ENCODE peak calls at places on chromosomes 4 and X, in five cellular contexts. H is IMR-90, V is H9, Z is mesendoderm, R is H1. X is an unnamed sample.

GRCh38 chr4:92304636-92305035 is 870 bp downstream of the GRID2 start:
- DNase-seq in H (no peak), V (peak), Z (peak), R (peak), X (peak)

GRCh38 chr4:168881754-168882153 is 128.3 kb downstream of the CBR4 start:
- DNase-seq in H (no peak), V (no peak), Z (no peak), R (no peak), X (no peak)

GRCh38 chr4:159077702-159078495 is 25.0 kb upstream of the RAPGEF2 start:
- DNase-seq in H (peak), V (no peak), Z (no peak), R (no peak), X (no peak)

GRCh38 chr4:147760176-147760575 is 28.3 kb downstream of the ARHGAP10 start:
- DNase-seq in H (no peak), V (no peak), Z (no peak), R (no peak), X (no peak)

GRCh38 chr4:119656986-119657635 is 28.5 kb upstream of the PDE5A start:
- DNase-seq in H (peak), V (no peak), Z (peak), R (no peak), X (no peak)

GRCh38 chr4:115780835-115781234 is 667.4 kb upstream of the NDST4 start:
- DNase-seq in H (no peak), V (no peak), Z (no peak), R (no peak), X (no peak)

GRCh38 chr4:56181140-56181950 is 205.9 kb downstream of the AASDH start:
- DNase-seq in H (no peak), V (no peak), Z (peak), R (no peak), X (no peak)

GRCh38 chr4:40214038-40214437 is 17.2 kb downstream of the RHOH start:
- DNase-seq in H (no peak), V (no peak), Z (no peak), R (no peak), X (no peak)

GRCh38 chrX:70032797-70033196 is 16.9 kb downstream of the AWAT2 start:
- DNase-seq in H (no peak), V (no peak), Z (no peak), R (no peak), X (no peak)

GRCh38 chr4:32985256-32985655 is 2265.1 kb downstream of the PCDH7 start:
- DNase-seq in H (no peak), V (no peak), Z (peak), R (no peak), X (no peak)

GRCh38 chr4:80071643-80072606 is 1.1 kb downstream of the ANTXR2 start:
- DNase-seq in H (peak), V (peak), Z (peak), R (peak), X (peak)

GRCh38 chr4:125316391-125316780 is 1.6 kb downstream of the FAT4 start:
- DNase-seq in H (no peak), V (peak), Z (no peak), R (peak), X (peak)

GRCh38 chr4:130559268-130559667 is 1463.3 kb downstream of the C4orf33 start:
- DNase-seq in H (no peak), V (no peak), Z (no peak), R (no peak), X (no peak)

GRCh38 chr4:141473952-141474351 is 162.4 kb upstream of the IL15 start:
- DNase-seq in H (peak), V (no peak), Z (no peak), R (no peak), X (no peak)

GRCh38 chr4:177190995-177191568 is 118.6 kb upstream of the NEIL3 start:
- DNase-seq in H (peak), V (no peak), Z (peak), R (no peak), X (no peak)

GRCh38 chr4:108337923-108338322 is 169.2 kb upstream of the LEF1 start:
- DNase-seq in H (peak), V (no peak), Z (peak), R (no peak), X (no peak)

GRCh38 chr4:10701702-10702460 is 17.3 kb upstream of the CLNK start:
- DNase-seq in H (peak), V (no peak), Z (peak), R (no peak), X (no peak)

GRCh38 chr4:10703146-10703545 is 18.6 kb upstream of the CLNK start:
- DNase-seq in H (peak), V (no peak), Z (no peak), R (no peak), X (no peak)

GRCh38 chr4:10706236-10706635 is 21.7 kb upstream of the CLNK start:
- DNase-seq in H (peak), V (no peak), Z (no peak), R (no peak), X (no peak)

DNA sequence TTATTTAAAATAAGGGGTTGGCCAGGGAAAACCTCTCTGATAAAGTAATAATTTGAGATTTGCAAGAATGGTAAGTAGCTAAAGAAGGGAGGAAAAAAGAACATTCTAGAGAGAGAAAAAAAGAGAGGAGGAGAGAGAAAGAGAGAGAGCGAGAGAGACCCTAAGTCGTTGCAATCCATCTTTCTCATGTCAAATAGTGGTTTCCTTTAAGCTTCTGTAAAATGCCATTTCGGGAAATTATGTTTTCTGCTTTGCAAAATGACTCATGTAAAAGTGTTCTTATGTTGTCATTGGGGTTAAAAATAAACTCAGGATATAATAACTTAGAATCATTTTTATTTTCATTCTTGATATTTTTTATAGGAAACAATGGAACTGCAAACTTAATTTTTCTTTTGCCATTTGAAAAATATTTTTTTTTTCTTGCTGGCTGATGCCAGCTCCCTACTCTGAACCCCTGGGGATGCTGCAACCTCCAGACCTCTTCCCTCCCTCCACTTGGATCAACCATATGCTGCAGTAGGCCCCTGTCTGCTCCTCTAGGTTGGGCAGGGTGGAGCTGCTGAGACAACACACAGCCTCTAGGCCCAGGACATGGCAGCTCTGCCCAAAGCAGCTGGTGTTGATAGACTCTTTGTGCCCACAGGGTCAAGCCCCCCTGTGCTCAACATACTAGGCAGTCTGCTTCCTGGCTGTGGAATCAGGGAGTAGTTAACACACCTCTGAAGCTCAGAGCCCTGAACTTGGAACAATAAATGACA is 19.7 kb upstream of the CLNK start:
- DNase-seq in H (peak), V (no peak), Z (no peak), R (no peak), X (no peak)
- H3K18ac ChIP-seq in H (no peak), V (no peak), Z (no peak), R (no peak), X (no peak)

GRCh38 chr4:53905281-53905934 is 159.0 kb downstream of the CHIC2 start:
- DNase-seq in H (peak), V (no peak), Z (no peak), R (no peak), X (no peak)

GRCh38 chr4:53908661-53909078 is 155.7 kb downstream of the CHIC2 start:
- DNase-seq in H (peak), V (no peak), Z (peak), R (no peak), X (peak)

GRCh38 chr4:53906786-53907185 is 157.6 kb downstream of the CHIC2 start:
- DNase-seq in H (peak), V (no peak), Z (no peak), R (no peak), X (no peak)

GRCh38 chr4:53907772-53908171 is 156.6 kb downstream of the CHIC2 start:
- DNase-seq in H (no peak), V (no peak), Z (no peak), R (no peak), X (no peak)

GRCh38 chr4:53905935-53906377 is 158.4 kb downstream of the CHIC2 start:
- DNase-seq in H (peak), V (peak), Z (peak), R (no peak), X (peak)
- H3K18ac ChIP-seq in H (peak), V (no peak), Z (no peak), R (no peak), X (no peak)

GRCh38 chr4:185205697-185206342 is 2.0 kb upstream of the CFAP97 start:
- DNase-seq in H (no peak), V (no peak), Z (no peak), R (no peak), X (no peak)

GRCh38 chr4:185202984-185203379 is 818 bp downstream of the CFAP97 start:
- DNase-seq in H (no peak), V (no peak), Z (no peak), R (no peak), X (no peak)

GRCh38 chr4:185204238-185204910 is 574 bp upstream of the CFAP97 start:
- DNase-seq in H (peak), V (no peak), Z (peak), R (no peak), X (no peak)

GRCh38 chr4:185203380-185204237 is at the start of gene CFAP97:
- DNase-seq in H (peak), V (peak), Z (peak), R (peak), X (peak)

DNA sequence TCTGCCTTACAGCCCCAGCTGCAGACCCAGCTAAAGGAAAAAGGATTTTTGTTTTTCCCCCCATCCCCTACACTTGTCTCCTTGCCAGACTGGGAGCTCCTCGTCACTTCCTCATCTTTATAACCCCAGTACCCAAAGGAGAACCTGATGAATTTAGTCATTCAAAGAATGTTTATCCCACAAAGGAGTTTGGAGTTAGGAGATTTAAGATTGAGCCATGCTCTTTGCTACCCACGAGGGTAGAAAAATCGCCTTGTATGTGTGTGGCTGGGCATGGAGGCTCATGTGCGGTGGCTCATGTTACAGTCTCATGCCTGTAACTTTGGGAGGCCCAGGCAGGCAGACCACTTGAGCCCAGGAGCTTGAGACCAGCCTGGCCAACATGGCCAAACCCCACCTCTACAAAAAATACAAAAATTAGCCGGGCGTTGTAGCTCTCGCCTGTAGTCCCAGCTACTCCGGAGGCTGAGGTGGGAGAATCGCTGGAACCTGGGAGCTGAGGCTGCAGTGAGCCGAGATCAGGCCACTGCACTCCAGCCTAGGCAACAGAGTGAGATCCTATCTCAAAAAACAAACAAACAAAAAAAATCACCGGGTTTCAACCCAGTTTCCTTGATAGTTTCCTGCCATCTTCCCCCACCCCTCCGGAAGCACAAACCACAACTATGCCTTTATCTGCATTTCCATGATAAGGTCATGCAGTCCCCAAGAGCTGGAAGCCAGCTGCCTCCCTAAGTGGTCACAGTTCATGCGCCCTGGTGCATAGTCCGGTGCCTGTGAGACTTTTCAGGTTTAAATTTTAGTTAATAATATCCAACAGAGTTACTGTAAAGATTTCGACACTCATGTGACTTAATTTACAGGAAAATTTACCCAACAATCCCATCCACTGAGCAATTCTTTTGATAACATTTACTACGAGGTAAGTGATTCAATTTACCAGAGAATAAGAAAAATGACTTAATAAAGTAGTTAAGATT is 1.5 kb downstream of the CFAP97 start:
- DNase-seq in H (peak), V (peak), Z (peak), R (no peak), X (no peak)
- H3K18ac ChIP-seq in H (no peak), V (peak), Z (peak), R (no peak), X (no peak)

GRCh38 chr4:88158360-88159136 is at the start of gene ABCG2:
- DNase-seq in H (peak), V (peak), Z (peak), R (peak), X (peak)
- H3K18ac ChIP-seq in H (peak), V (peak), Z (peak), R (peak), X (peak)

GRCh38 chr4:170386974-170387373 is 297.2 kb upstream of the AADAT start:
- DNase-seq in H (peak), V (no peak), Z (no peak), R (no peak), X (no peak)
- H3K18ac ChIP-seq in H (no peak), V (no peak), Z (no peak), R (no peak), X (no peak)

DNA sequence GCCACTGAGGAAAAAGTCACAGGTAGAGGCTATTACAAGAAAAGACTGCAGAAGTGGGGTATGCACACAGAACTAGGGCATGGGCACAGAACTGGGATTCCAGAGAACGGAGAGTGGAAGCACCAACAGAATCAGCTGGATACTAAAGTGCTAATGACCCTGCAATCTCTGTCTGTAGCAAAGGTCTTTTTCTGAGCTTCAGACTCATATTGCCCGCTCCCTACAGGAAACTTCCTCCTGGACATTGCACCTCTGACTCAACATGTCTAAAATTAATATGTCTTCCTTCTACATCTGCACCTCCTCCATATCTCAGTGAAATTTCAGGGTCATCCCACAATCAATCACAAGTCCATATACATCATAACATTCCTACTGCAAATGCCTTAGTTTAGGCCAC is 5.3 kb upstream of the CAMK2D start:
- DNase-seq in H (no peak), V (no peak), Z (no peak), R (no peak), X (no peak)
- H3K18ac ChIP-seq in H (no peak), V (no peak), Z (no peak), R (no peak), X (no peak)

GRCh38 chr4:184647391-184648101 is 1.7 kb downstream of the CASP3 start:
- DNase-seq in H (peak), V (no peak), Z (peak), R (no peak), X (no peak)

GRCh38 chr4:184649971-184650855 is 675 bp downstream of the PRIMPOL start:
- DNase-seq in H (peak), V (no peak), Z (peak), R (no peak), X (peak)

GRCh38 chr4:184645904-184646610 is 3.2 kb downstream of the CASP3 start:
- DNase-seq in H (no peak), V (no peak), Z (no peak), R (no peak), X (no peak)

GRCh38 chr4:184649026-184649970 is at the start of the genes CASP3 and PRIMPOL:
- DNase-seq in H (peak), V (peak), Z (peak), R (peak), X (peak)

GRCh38 chr4:184648220-184649025 is 824 bp downstream of the CASP3 start:
- DNase-seq in H (peak), V (peak), Z (peak), R (peak), X (peak)
- H3K18ac ChIP-seq in H (no peak), V (no peak), Z (peak), R (peak), X (peak)

GRCh38 chr4:10354746-10355145 is 102.5 kb downstream of the ZNF518B start:
- DNase-seq in H (no peak), V (no peak), Z (no peak), R (no peak), X (no peak)

GRCh38 chr4:10353110-10353509 is 104.1 kb downstream of the ZNF518B start:
- DNase-seq in H (no peak), V (no peak), Z (no peak), R (no peak), X (no peak)

GRCh38 chr4:10348241-10348640 is 109.0 kb downstream of the ZNF518B start:
- DNase-seq in H (no peak), V (no peak), Z (no peak), R (no peak), X (no peak)

DNA sequence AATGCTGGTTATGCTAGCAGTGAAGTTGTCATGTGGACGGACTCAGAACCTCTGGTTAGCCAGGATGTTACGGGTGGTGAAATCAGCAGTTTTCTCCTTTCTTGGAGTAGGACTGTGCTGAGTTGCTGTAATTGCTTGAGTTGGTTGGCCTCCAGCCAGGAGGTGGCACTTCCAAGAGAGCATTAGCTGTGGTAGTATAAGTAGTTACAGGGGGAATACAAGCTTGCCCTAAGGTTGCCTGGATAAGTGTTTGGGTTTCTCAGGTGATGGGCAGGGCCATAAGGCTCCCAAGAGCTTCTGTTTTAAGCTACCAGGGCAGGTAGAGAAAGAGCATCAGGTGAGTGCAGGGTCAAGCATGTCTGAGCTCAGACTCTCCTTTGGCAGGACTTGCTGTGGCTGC is 103.0 kb downstream of the ZNF518B start:
- DNase-seq in H (no peak), V (no peak), Z (no peak), R (no peak), X (no peak)
- H3K18ac ChIP-seq in H (no peak), V (no peak), Z (no peak), R (no peak), X (no peak)

GRCh38 chr4:20816287-20816686 is 116.0 kb downstream of the PACRGL start:
- DNase-seq in H (no peak), V (no peak), Z (no peak), R (no peak), X (no peak)
- H3K18ac ChIP-seq in H (no peak), V (no peak), Z (no peak), R (no peak), X (no peak)